ENCODE peak calls at places on chromosomes 1 and 21, in six cellular contexts. O is breast epithelium, G is fibroblast of lung, S is adipocyte, W is heart left ventricle, A is HCT116. T is an unnamed sample.
A peak's percentile ranks its signal among the peaks of the same experiment; 100 is the strongest.

GRCh38 chr1:104195395-104195794 is 445.7 kb downstream of the AMY1C start:
- DNase-seq in O (no peak), G (no peak), S (no peak), W (no peak), A (no peak), T (no peak)

GRCh38 chr1:154955039-154955717 is 721 bp downstream of the PBXIP1 start:
- DNase-seq in O (peak; percentile 71), G (peak; percentile 68), S (peak; percentile 67), W (no peak), A (no peak), T (no peak)

GRCh38 chr1:193707271-193708015 is 521.0 kb upstream of the B3GALT2 start:
- DNase-seq in O (no peak), G (peak; percentile 75), S (peak; percentile 65), W (no peak), A (no peak), T (peak; percentile 4)

GRCh38 chr1:20499105-20499504 is 8.8 kb downstream of the MUL1 start:
- DNase-seq in O (no peak), G (no peak), S (no peak), W (no peak), A (no peak), T (no peak)

GRCh38 chr1:118304722-118305344 is 119.8 kb upstream of the SPAG17 start:
- DNase-seq in O (no peak), G (peak; percentile 15), S (no peak), W (no peak), A (no peak), T (no peak)

GRCh38 chr1:26696645-26697440 is 1.0 kb downstream of the ARID1A start:
- DNase-seq in O (no peak), G (no peak), S (peak; percentile 57), W (peak; percentile 32), A (no peak), T (no peak)

GRCh38 chr1:61120998-61121397 is 38.6 kb downstream of the NFIA start:
- DNase-seq in O (no peak), G (peak; percentile 65), S (peak; percentile 68), W (no peak), A (no peak), T (no peak)

GRCh38 chr1:228767636-228768344 is 32.5 kb downstream of the RHOU start:
- DNase-seq in O (no peak), G (no peak), S (no peak), W (no peak), A (no peak), T (no peak)

GRCh38 chr1:62271932-62272728 is 47.1 kb downstream of the KANK4 start:
- DNase-seq in O (no peak), G (no peak), S (no peak), W (no peak), A (no peak), T (no peak)

GRCh38 chr1:3553166-3553939 is 58.0 kb downstream of the MEGF6 start:
- DNase-seq in O (peak; percentile 71), G (no peak), S (peak; percentile 27), W (no peak), A (no peak), T (no peak)

GRCh38 chr1:247111636-247112478 is 7.7 kb upstream of the ZNF669 start:
- DNase-seq in O (no peak), G (peak; percentile 66), S (peak; percentile 79), W (peak; percentile 70), A (no peak), T (no peak)

GRCh38 chr1:31433396-31433930 is 20.4 kb downstream of the SERINC2 start:
- DNase-seq in O (no peak), G (no peak), S (no peak), W (no peak), A (no peak), T (no peak)

DNA sequence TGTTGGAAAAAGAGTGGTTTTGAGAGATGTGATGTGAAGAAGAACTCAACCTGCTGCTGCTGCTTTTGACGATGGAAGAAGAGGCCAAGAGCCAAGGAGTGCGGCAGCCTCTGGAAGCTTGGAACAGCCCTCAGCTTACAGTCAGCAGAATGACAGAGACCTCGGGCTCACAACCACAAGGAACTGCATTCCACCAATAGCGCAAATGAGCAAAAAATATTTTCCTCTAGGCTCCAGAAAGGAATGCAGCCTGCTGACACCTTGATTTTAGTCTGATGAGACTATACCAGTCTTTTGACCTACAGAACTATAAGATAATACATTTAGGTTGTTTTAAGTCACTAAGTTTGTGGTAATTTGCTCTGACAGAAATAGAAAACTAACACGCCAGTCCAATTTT is 10.2 kb downstream of the SDHB start:
- DNase-seq in O (no peak), G (no peak), S (no peak), W (no peak), A (no peak), T (no peak)
- H3K36me3 ChIP-seq in O (no peaks in the 10 kb centered on the region), G (peaks cover 13% of the 10 kb centered on the region), S (peaks cover 54% of the 10 kb centered on the region), W (peaks cover 66% of the 10 kb centered on the region), A (peaks cover 35% of the 10 kb centered on the region), T (peaks cover 7% of the 10 kb centered on the region)

GRCh38 chr1:108568589-108568988 is 8.7 kb downstream of the EEIG2 start:
- DNase-seq in O (no peak), G (no peak), S (no peak), W (peak; percentile 16), A (no peak), T (no peak)

GRCh38 chr1:108561731-108562326 is 1.9 kb downstream of the EEIG2 start:
- DNase-seq in O (peak; percentile 45), G (peak; percentile 14), S (no peak), W (peak; percentile 44), A (peak; percentile 72), T (no peak)

GRCh38 chr1:108561145-108561458 is 1.2 kb downstream of the EEIG2 start:
- DNase-seq in O (no peak), G (no peak), S (no peak), W (no peak), A (no peak), T (no peak)

GRCh38 chr1:108563808-108564207 is 3.9 kb downstream of the EEIG2 start:
- DNase-seq in O (no peak), G (no peak), S (no peak), W (no peak), A (no peak), T (no peak)

DNA sequence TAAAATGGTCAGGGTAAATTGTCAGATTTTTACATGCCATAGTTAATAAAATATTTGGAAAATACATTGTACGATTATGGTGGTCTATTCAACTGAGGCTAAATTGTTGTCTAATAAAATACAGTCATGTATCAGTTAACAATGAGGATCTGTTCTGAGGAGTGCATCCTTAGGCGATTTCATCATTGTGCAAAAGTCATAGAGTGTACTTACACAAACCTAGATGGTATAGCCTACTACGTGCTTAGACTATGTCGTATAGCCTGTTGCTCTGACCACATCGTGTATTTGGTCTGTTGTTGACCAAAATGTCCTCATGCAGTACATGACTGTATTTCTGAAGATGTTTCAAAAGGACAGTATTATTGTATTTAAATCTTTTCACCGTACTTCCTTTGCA is 5.2 kb downstream of the EEIG2 start:
- DNase-seq in O (no peak), G (no peak), S (no peak), W (no peak), A (no peak), T (no peak)
- H3K36me3 ChIP-seq in O (no peaks in the 10 kb centered on the region), G (no peaks in the 10 kb centered on the region), S (no peaks in the 10 kb centered on the region), W (no peaks in the 10 kb centered on the region), A (no peaks in the 10 kb centered on the region), T (no peaks in the 10 kb centered on the region)

DNA sequence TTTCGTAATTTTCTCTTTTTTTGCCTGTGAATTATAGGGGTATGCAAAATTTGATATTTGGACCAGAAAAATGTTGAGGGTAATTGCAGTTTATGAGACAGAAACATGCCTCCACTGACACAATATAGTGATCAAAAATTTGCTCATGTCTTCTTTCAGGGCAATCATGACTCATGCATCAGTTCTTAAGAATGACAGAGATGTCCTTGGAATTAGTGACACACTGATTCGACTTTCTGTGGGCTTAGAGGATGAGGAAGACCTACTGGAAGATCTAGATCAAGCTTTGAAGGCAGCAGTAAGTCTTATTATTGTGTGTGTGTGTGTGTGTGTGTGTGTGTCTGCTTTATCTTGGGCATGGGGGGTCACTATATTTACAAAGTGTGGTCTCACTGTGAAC is 27.5 kb downstream of the CTH start:
- DNase-seq in O (no peak), G (no peak), S (no peak), W (no peak), A (no peak), T (no peak)
- H3K36me3 ChIP-seq in O (no peaks in the 10 kb centered on the region), G (no peaks in the 10 kb centered on the region), S (peaks cover 22% of the 10 kb centered on the region), W (peaks cover 42% of the 10 kb centered on the region), A (peaks cover 3% of the 10 kb centered on the region), T (no peaks in the 10 kb centered on the region)

DNA sequence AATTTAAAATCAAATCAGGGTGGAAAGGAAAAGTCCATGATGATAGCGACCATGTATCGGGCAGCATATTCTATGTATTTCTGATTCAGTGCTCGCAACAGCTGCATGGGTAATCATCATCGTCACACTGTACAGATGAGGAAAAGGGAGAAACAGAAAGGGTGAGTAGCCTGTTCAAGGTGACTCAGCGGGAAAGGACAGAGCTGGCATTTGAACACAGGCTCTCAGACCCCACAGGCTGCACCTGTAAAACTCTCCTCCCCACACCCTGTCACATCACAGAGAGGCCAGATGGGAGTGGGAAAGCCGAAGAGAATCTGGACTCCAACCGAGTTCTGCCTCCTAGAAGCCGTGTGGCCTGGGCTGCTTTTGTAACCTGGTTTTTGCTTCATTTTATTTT is 14.0 kb downstream of the RUNX1 start:
- DNase-seq in O (no peak), G (no peak), S (no peak), W (no peak), A (no peak), T (no peak)
- H3K36me3 ChIP-seq in O (no peaks in the 10 kb centered on the region), G (no peaks in the 10 kb centered on the region), S (no peaks in the 10 kb centered on the region), W (no peaks in the 10 kb centered on the region), A (no peaks in the 10 kb centered on the region), T (no peaks in the 10 kb centered on the region)

GRCh38 chr1:40742363-40743061 is 41.1 kb upstream of the KCNQ4 start:
- DNase-seq in O (no peak), G (no peak), S (no peak), W (no peak), A (no peak), T (peak; percentile 32)

GRCh38 chr1:40746344-40747090 is 37.1 kb upstream of the KCNQ4 start:
- DNase-seq in O (no peak), G (no peak), S (no peak), W (no peak), A (no peak), T (no peak)

GRCh38 chr1:40743860-40744259 is 39.7 kb upstream of the KCNQ4 start:
- DNase-seq in O (no peak), G (no peak), S (no peak), W (no peak), A (no peak), T (no peak)

GRCh38 chr1:40743452-40743851 is 40.1 kb upstream of the KCNQ4 start:
- DNase-seq in O (no peak), G (no peak), S (no peak), W (no peak), A (no peak), T (no peak)

GRCh38 chr1:40745180-40745579 is 38.4 kb upstream of the KCNQ4 start:
- DNase-seq in O (no peak), G (peak; percentile 59), S (peak; percentile 40), W (no peak), A (no peak), T (peak; percentile 26)
- H3K36me3 ChIP-seq in O (peaks cover 6% of the 10 kb centered on the region), G (peaks cover 6% of the 10 kb centered on the region), S (peaks cover 53% of the 10 kb centered on the region), W (peaks cover 85% of the 10 kb centered on the region), A (peaks cover 9% of the 10 kb centered on the region), T (peaks cover 2% of the 10 kb centered on the region)

GRCh38 chr1:33008051-33008914 is 28.4 kb downstream of the AK2 start:
- DNase-seq in O (peak; percentile 60), G (no peak), S (no peak), W (no peak), A (no peak), T (no peak)
- H3K36me3 ChIP-seq in O (no peaks in the 10 kb centered on the region), G (peaks cover 9% of the 10 kb centered on the region), S (peaks cover 39% of the 10 kb centered on the region), W (peaks cover 31% of the 10 kb centered on the region), A (peaks cover 43% of the 10 kb centered on the region), T (peaks cover 5% of the 10 kb centered on the region)

GRCh38 chr1:168243200-168243599 is 17.4 kb downstream of the SFT2D2 start:
- DNase-seq in O (no peak), G (peak; percentile 64), S (no peak), W (peak; percentile 29), A (no peak), T (no peak)
- H3K36me3 ChIP-seq in O (no peaks in the 10 kb centered on the region), G (peaks cover 11% of the 10 kb centered on the region), S (peaks cover 71% of the 10 kb centered on the region), W (peaks cover 69% of the 10 kb centered on the region), A (peaks cover 20% of the 10 kb centered on the region), T (peaks cover 17% of the 10 kb centered on the region)

T was measured in BJ.